ENCODE peak calls at places on chromosomes 5 and 9, in four cellular contexts. U is Peyer's patch, B is H9, S is neural progenitor cell. E is an unnamed sample.

GRCh38 chr9:134319306-134320194 is 6.7 kb upstream of the RXRA start:
- DNase-seq in B (no peak), S (peak; percentile 68), U (peak; percentile 46), E (no peak)

GRCh38 chr5:124719346-124719967 is 27.0 kb downstream of the ZNF608 start:
- DNase-seq in S (no peak), U (no peak), B (no peak), E (no peak)

GRCh38 chr5:136374003-136374402 is 8.7 kb upstream of the TRPC7 start:
- DNase-seq in S (peak; percentile 45), U (no peak), B (no peak), E (no peak)

GRCh38 chr9:132546148-132547051 is 36.0 kb upstream of the BARHL1 start:
- DNase-seq in S (peak; percentile 75), U (no peak), B (peak; percentile 74), E (no peak)

GRCh38 chr5:59873113-59873512 is 20.4 kb downstream of the PDE4D start:
- DNase-seq in B (no peak), S (no peak), U (no peak), E (no peak)

GRCh38 chr9:131282688-131283422 is 6.5 kb upstream of the FAM78A start:
- DNase-seq in S (peak; percentile 87), U (no peak), B (peak; percentile 80), E (no peak)

GRCh38 chr5:14449052-14449661 is 132.4 kb upstream of the OTULINL start:
- DNase-seq in U (no peak), S (no peak), B (no peak), E (no peak)

GRCh38 chr9:92359380-92360007 is 33.7 kb downstream of the CENPP start:
- DNase-seq in U (no peak), B (no peak), S (peak; percentile 40), E (no peak)

GRCh38 chr9:13934411-13934810 is 379.5 kb downstream of the NFIB start:
- DNase-seq in S (no peak), U (no peak), B (no peak), E (no peak)

GRCh38 chr5:20678814-20679298 is 690.9 kb upstream of the CDH18 start:
- DNase-seq in B (no peak), S (no peak), U (no peak), E (no peak)

GRCh38 chr5:57386958-57387357 is 95.7 kb downstream of the ACTBL2 start:
- DNase-seq in U (no peak), B (no peak), S (peak; percentile 18), E (no peak)

GRCh38 chr9:1939926-1940368 is 75.2 kb upstream of the SMARCA2 start:
- DNase-seq in U (no peak), S (peak; percentile 69), B (peak; percentile 60), E (no peak)

GRCh38 chr5:16812911-16813310 is 123.2 kb downstream of the MYO10 start:
- DNase-seq in U (no peak), B (no peak), S (no peak), E (no peak)

GRCh38 chr5:19837536-19838179 is 150.3 kb downstream of the CDH18 start:
- DNase-seq in B (no peak), U (no peak), S (no peak), E (no peak)

GRCh38 chr9:31799953-31800609 is 584.4 kb upstream of the ACO1 start:
- DNase-seq in B (peak; percentile 50), S (peak; percentile 65), U (no peak), E (no peak)

GRCh38 chr9:70043689-70044449 is at the start of gene MAMDC2:
- DNase-seq in B (peak; percentile 76), S (peak; percentile 78), U (peak; percentile 58), E (no peak)

GRCh38 chr9:120032639-120033038 is 547.3 kb downstream of the CDK5RAP2 start:
- DNase-seq in U (no peak), S (no peak), B (peak; percentile 52), E (no peak)
- TF ChIP-seq CTCF in U (no peak), S (peak; percentile 39), B (peak; percentile 69), E (no peak)

GRCh38 chr9:135916998-135917397 is 9.7 kb upstream of the CAMSAP1 start:
- DNase-seq in U (no peak), B (no peak), S (no peak), E (no peak)
- H3K9me3 ChIP-seq in U (no peaks in the 10 kb centered on the region), B (peaks cover 41% of the 10 kb centered on the region), S (peaks cover 41% of the 10 kb centered on the region), E (peaks cover 60% of the 10 kb centered on the region)

GRCh38 chr5:150317048-150318003 is 14.6 kb upstream of the ARSI start:
- DNase-seq in S (no peak), B (peak; percentile 55), U (no peak), E (no peak)

GRCh38 chr5:150318613-150319483 is 16.1 kb upstream of the ARSI start:
- DNase-seq in S (no peak), U (no peak), B (no peak), E (no peak)

GRCh38 chr5:150320048-150320555 is 17.4 kb upstream of the ARSI start:
- DNase-seq in U (no peak), S (peak; percentile 53), B (no peak), E (no peak)

GRCh38 chr5:150321211-150321610 is 18.5 kb upstream of the ARSI start:
- DNase-seq in U (no peak), S (no peak), B (no peak), E (no peak)

GRCh38 chr5:150319484-150319790 is 16.7 kb upstream of the ARSI start:
- DNase-seq in S (no peak), B (no peak), U (no peak), E (no peak)
- H3K27ac ChIP-seq in S (no peak overlapping the region), B (no peak overlapping the region), U (no peak overlapping the region), E (no peak overlapping the region)

GRCh38 chr5:33072700-33073099 is 361.6 kb downstream of the NPR3 start:
- DNase-seq in U (no peak), S (no peak), B (no peak), E (no peak)

GRCh38 chr5:33065146-33065545 is 354.0 kb downstream of the NPR3 start:
- DNase-seq in U (no peak), S (no peak), B (no peak), E (no peak)

GRCh38 chr5:33067291-33067690 is 356.2 kb downstream of the NPR3 start:
- DNase-seq in U (no peak), S (no peak), B (no peak), E (no peak)

GRCh38 chr5:33072296-33072695 is 361.2 kb downstream of the NPR3 start:
- DNase-seq in U (no peak), S (no peak), B (no peak), E (no peak)

DNA sequence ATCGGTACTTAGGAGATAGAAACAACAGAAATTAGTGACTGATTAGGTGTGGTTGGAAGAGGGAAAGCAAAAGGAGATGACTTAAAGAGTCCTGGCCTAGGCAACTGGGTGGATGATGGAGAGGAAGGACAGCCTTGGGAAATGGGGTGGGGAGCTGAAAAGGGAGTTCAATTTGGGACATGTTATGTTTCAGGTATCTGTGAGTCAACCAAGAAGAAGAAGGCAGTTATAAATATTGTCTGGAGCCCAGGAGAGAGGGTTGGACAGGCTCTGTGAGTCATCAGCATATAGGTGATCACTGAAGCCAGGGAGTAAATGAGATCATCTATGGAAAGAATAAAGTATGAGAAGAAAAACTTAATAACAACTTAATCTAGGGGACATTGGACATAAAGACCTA is 357.7 kb downstream of the NPR3 start:
- DNase-seq in U (no peak), B (no peak), S (no peak), E (no peak)
- TF ChIP-seq CTCF in U (no peak), B (no peak), S (no peak), E (no peak)

DNA sequence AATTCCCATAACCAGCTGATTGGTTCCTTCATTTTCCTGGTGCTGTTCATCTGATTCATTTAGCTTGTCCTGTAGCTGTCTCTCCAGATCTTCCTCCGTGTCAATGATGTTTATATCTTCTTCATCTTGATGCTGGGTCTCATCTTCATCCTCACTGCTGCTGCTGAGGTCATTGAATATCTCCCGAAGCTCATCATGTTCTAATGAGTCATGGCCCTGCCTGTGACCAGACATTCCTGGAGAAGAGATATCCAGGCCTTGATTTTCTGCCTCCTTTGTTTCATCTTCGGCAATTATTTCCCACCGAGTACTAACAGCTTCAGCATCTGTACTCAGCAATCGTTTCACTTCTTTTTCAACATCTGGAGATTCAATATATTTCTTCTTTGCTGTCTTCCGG is 1.4 kb downstream of the TAF7 start:
- DNase-seq in U (no peak), B (no peak), S (no peak), E (no peak)
- H3K9me3 ChIP-seq in U (no peaks in the 10 kb centered on the region), B (peaks cover 22% of the 10 kb centered on the region), S (peaks cover 26% of the 10 kb centered on the region), E (peaks cover 74% of the 10 kb centered on the region)

DNA sequence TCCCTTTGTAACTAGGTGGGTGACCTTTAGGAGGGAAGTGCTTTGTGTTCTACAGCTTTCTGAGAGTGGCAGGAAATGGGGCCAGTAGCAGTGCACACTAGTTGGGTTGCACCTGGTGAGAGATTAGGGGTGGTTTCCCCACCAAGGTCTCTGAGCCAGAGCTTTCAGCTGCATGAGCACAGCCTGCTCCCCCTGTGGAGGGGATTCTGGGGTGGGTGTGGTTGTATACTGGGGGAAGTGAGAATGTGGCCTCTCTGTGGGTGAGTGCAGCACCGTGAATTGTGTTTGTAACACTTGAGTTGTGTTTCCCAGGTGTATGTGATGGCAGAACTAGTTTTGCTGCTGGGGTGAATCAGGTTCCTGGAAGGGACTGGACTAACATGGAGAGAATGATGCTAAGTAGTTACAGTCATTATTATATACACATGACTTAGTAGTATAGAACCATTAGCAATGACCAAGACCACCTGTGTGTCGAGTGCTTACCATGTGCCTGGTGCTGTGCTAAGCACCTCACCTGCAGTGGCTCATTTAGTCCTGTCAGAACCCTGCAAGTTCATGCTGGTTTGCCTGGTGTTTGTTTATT is 11.8 kb upstream of the CXXC5 start:
- DNase-seq in U (no peak), S (no peak), B (no peak), E (peak; percentile 25)
- H3K27ac ChIP-seq in U (peak overlapping the region; percentile 88), S (no peak overlapping the region), B (no peak overlapping the region), E (no peak overlapping the region)

GRCh38 chr9:76297721-76298239 is 96.4 kb downstream of the RFK start:
- DNase-seq in B (no peak), U (no peak), S (no peak), E (no peak)

GRCh38 chr9:76298497-76299144 is 95.6 kb downstream of the RFK start:
- DNase-seq in S (peak; percentile 27), B (no peak), U (no peak), E (no peak)

GRCh38 chr9:76302543-76302942 is 91.7 kb downstream of the RFK start:
- DNase-seq in S (no peak), U (no peak), B (no peak), E (no peak)

GRCh38 chr9:76302947-76303550 is 91.2 kb downstream of the RFK start:
- DNase-seq in S (peak; percentile 71), B (no peak), U (no peak), E (no peak)
- TF ChIP-seq CTCF in S (peak; percentile 78), B (peak; percentile 78), U (peak; percentile 65), E (peak; percentile 71)

GRCh38 chr5:43815504-43815903 is 212.5 kb downstream of the NNT start:
- DNase-seq in S (no peak), U (no peak), B (no peak), E (no peak)
- H3K9me3 ChIP-seq in S (peaks cover 5% of the 10 kb centered on the region), U (no peaks in the 10 kb centered on the region), B (peaks cover 46% of the 10 kb centered on the region), E (peaks cover 18% of the 10 kb centered on the region)

GRCh38 chr9:129415031-129415953 is 205.6 kb downstream of the C9orf50 start:
- DNase-seq in U (no peak), S (no peak), B (no peak), E (no peak)
- H3K27ac ChIP-seq in U (peak overlapping the region; percentile 96), S (peak overlapping the region; percentile 93), B (no peak overlapping the region), E (no peak overlapping the region)